ENCODE peak calls at places on chromosomes 11 and 22, in four cellular contexts. F is heart right ventricle, I is AG09309, T is pancreas. X is an unnamed sample.

GRCh38 chr11:9003573-9004309 is at the start of gene NRIP3:
- DNase-seq in F (peak; percentile 59), I (no peak), T (peak; percentile 78), X (no peak)

GRCh38 chr11:72700026-72700610 is 25.9 kb upstream of the PDE2A start:
- DNase-seq in F (no peak), I (no peak), T (no peak), X (no peak)

GRCh38 chr22:42357634-42358296 is 74.4 kb downstream of the NFAM1 start:
- DNase-seq in F (peak; percentile 50), I (no peak), T (peak; percentile 79), X (peak; percentile 77)

GRCh38 chr11:76371170-76371569 is 9.8 kb downstream of the THAP12 start:
- DNase-seq in F (no peak), I (peak; percentile 41), T (no peak), X (peak; percentile 23)

GRCh38 chr11:19259487-19260345 is 19.0 kb upstream of the E2F8 start:
- DNase-seq in F (peak; percentile 57), I (no peak), T (peak; percentile 71), X (no peak)

GRCh38 chr11:58934945-58935513 is 4.3 kb upstream of the GLYATL1 start:
- DNase-seq in F (no peak), I (no peak), T (peak; percentile 34), X (no peak)

GRCh38 chr11:3058753-3059664 is 1.8 kb upstream of the CARS1 start:
- DNase-seq in F (no peak), I (peak; percentile 51), T (no peak), X (no peak)

GRCh38 chr11:13465909-13466371 is 2.9 kb upstream of the BTBD10 start:
- DNase-seq in F (no peak), I (no peak), T (no peak), X (no peak)

GRCh38 chr22:49656291-49656851 is 171.3 kb downstream of the BRD1 start:
- DNase-seq in F (no peak), I (no peak), T (no peak), X (no peak)

GRCh38 chr22:32082331-32082730 is 39.3 kb downstream of the SLC5A1 start:
- DNase-seq in F (no peak), I (no peak), T (no peak), X (no peak)

GRCh38 chr11:68912254-68912653 is 8.6 kb downstream of the IGHMBP2 start:
- DNase-seq in F (no peak), I (no peak), T (no peak), X (no peak)

GRCh38 chr11:113894421-113894996 is 10.1 kb upstream of the HTR3B start:
- DNase-seq in F (peak; percentile 18), I (no peak), T (no peak), X (no peak)

GRCh38 chr22:24124247-24124646 is 57.0 kb upstream of the SUSD2 start:
- DNase-seq in F (no peak), I (no peak), T (no peak), X (no peak)

GRCh38 chr11:76094729-76095128 is 111.6 kb downstream of the WNT11 start:
- DNase-seq in F (no peak), I (no peak), T (no peak), X (no peak)

GRCh38 chr11:73965076-73965763 is 14.4 kb downstream of the DNAJB13 start:
- DNase-seq in F (no peak), I (no peak), T (no peak), X (no peak)

GRCh38 chr11:12122083-12122482 is 11.7 kb downstream of the MICAL2 start:
- DNase-seq in F (no peak), I (no peak), T (no peak), X (no peak)
- TF ChIP-seq CTCF in F (no peak), I (no peak), T (peak; percentile 46), X (peak; percentile 39)

GRCh38 chr22:19732403-19733113 is 9.2 kb downstream of the GP1BB start:
- DNase-seq in F (no peak), I (no peak), T (no peak), X (no peak)
- H3K4me3 ChIP-seq in F (no peak overlapping the region), I (no peak overlapping the region), T (no peak overlapping the region), X (no peak overlapping the region)

GRCh38 chr22:22802346-22802970 is 85.2 kb upstream of the IGLL5 start:
- DNase-seq in F (no peak), I (no peak), T (no peak), X (no peak)
- TF ChIP-seq CTCF in F (no peak), I (peak; percentile 14), T (no peak), X (peak; percentile 57)

DNA sequence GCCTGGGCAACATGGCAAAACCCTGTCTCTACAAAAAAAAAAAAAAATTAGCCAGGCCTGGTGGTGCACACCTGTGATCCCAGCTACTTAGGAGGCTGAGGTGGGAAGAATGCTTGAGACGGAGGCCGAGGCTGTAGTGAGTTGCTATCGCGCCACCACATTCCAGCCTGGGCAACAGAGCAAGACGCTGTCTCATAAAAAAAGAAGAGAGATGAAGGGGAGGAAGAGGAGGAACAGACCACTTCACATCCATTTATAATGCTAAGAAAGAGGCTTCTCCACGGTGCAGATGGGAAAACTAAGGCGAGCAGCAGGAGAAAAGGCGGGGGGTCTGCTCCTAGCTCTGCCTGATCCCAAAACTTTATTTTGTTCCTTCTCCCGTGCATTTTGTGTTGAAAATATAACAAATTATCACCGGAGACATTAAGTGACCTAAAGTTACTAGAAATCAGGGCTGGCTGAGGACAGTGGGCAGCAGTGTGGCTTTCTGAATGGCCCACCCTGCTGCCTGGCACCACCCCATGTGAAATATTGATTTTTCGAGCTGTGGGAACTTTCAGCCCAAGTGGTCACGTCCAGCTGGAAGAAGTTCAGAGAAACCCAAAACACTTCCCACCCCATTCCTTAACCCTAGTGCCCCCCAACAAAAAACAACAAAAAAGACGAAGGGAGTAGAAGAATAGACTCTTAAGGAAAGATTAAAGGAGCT is 9.5 kb downstream of the MYH9 start:
- DNase-seq in F (no peak), I (no peak), T (no peak), X (no peak)
- H3K4me3 ChIP-seq in F (no peak overlapping the region), I (no peak overlapping the region), T (no peak overlapping the region), X (no peak overlapping the region)

GRCh38 chr11:124311269-124311668 is 2.5 kb downstream of the OR8D1 start:
- DNase-seq in F (no peak), I (no peak), T (no peak), X (no peak)

GRCh38 chr11:124313131-124313530 is 618 bp downstream of the OR8D1 start:
- DNase-seq in F (no peak), I (no peak), T (no peak), X (no peak)

GRCh38 chr11:124311677-124312076 is 2.1 kb downstream of the OR8D1 start:
- DNase-seq in F (no peak), I (no peak), T (no peak), X (no peak)

GRCh38 chr11:124313849-124314248 is at the start of gene OR8D1:
- DNase-seq in F (no peak), I (no peak), T (no peak), X (no peak)

DNA sequence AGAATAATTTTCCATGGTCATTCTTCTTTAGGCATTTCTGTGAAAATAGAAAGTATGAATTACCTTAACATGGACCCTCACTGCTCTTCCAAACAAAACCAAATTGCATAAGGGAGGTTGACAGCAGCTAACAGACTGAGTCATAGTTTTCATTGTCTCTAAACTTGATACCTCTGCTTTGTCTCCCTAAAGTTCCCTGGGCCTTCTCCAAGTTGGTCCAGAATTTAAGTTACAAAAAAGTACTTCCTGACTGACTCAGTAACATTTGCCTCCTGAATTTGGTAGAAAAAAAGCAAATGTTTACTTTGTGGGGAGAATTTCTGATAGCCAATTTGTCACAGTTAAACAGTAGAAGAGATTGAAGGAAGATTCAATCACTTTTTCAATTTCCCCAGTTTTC is 3.0 kb downstream of the OR8D1 start:
- DNase-seq in F (no peak), I (no peak), T (no peak), X (no peak)
- TF ChIP-seq CTCF in F (no peak), I (no peak), T (no peak), X (no peak)

GRCh38 chr11:124760806-124761205 is 1.3 kb downstream of the ESAM start:
- DNase-seq in F (no peak), I (no peak), T (no peak), X (no peak)
- H3K4me3 ChIP-seq in F (peak overlapping the region; percentile 88), I (no peak overlapping the region), T (no peak overlapping the region), X (no peak overlapping the region)

GRCh38 chr11:104380358-104380757 is 216.4 kb upstream of the PDGFD start:
- DNase-seq in F (no peak), I (no peak), T (no peak), X (no peak)

GRCh38 chr11:104390696-104391095 is 226.7 kb upstream of the PDGFD start:
- DNase-seq in F (no peak), I (no peak), T (no peak), X (no peak)

DNA sequence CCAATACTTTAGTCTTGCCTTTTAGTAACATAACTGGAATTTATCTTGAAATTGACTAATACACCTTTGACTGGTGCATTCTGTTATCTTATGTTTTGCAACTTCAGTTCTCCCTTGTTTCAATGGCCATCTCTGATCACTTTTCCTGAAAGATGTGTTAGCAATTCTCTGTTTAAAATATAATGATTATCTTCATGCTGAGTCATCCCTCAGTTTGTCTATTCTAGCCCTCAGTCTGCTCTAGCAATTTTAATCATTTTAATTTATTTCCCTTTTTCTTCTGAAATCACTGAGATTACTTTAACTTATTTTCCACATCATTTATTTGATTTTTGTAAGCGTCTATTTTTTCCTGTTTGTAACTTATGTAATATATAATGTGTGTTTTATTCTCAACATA is 221.9 kb upstream of the PDGFD start:
- DNase-seq in F (no peak), I (no peak), T (no peak), X (no peak)
- TF ChIP-seq CTCF in F (no peak), I (no peak), T (no peak), X (no peak)

DNA sequence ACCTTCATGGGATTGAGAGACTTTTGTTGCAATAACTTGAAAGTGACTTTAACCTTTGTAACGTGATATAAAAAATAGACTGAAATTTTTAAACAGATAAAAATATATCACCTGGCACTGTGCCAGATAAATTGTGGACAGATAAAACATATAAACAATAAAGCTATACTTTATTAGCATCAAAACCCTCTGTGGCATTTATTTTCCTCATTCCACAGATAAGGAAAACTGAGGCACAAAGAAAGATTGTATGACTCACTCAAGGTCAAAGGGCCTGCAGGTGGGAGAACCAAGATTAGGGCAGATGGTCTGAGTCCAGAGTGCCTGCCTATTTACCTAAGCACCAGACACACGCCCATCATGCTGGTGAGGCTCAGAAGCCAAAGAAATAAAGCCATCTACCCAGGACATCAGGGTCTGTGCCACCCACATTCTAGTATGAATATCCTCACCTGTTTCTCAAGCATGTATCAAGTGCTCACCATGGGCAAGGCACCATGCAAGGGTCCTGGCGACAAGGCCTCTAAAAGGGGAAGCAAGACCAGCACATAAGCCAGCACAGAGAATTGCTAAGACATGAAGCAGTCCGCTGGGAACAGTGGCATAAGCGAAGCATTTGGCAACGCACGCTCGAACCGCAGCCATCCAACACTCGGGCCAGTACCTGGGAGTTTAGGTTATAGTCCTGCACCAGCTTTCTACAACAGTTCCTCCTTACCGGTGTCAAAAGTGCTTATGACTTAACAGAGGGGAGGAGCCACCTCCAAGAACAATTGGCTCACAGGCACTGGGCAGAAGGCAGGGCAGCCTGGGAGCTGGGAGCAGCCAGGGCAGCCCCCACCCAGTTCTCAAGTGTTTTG is 17.6 kb downstream of the MYH9 start:
- DNase-seq in F (peak; percentile 55), I (no peak), T (no peak), X (no peak)
- H3K4me3 ChIP-seq in F (peak overlapping the region; percentile 21), I (no peak overlapping the region), T (no peak overlapping the region), X (peak overlapping the region; percentile 41)

X was measured in LNCaP clone FGC.